ENCODE peak calls at places on chromosomes 5 and 9, in five cellular contexts. Y is PC-3, N is HCT116, F is GM23338, H is MM.1S. U is an unnamed sample. For H3K9me2, the result is how much of the 10 kb centered on the place peaks cover.

GRCh38 chr9:133619791-133620190 is 10.6 kb upstream of the FAM163B start:
- DNase-seq in Y (no peak), N (no peak), F (no peak), H (peak), U (peak)

GRCh38 chr5:3596261-3596825 is 711 bp downstream of the IRX1 start:
- DNase-seq in Y (no peak), N (no peak), F (peak), H (no peak), U (no peak)

GRCh38 chr5:115549154-115549553 is 4.6 kb upstream of the FEM1C start:
- DNase-seq in Y (peak), N (peak), F (peak), H (no peak), U (peak)

GRCh38 chr9:84153885-84154284 is 173.3 kb downstream of the RMI1 start:
- DNase-seq in Y (peak), N (no peak), F (no peak), H (no peak), U (no peak)

GRCh38 chr9:93824386-93825294 is 130.5 kb downstream of the BARX1 start:
- DNase-seq in Y (no peak), N (no peak), F (no peak), H (no peak), U (no peak)

GRCh38 chr9:129570450-129571297 is 50.2 kb downstream of the C9orf50 start:
- DNase-seq in Y (peak), N (peak), F (no peak), H (no peak), U (no peak)

GRCh38 chr5:90558344-90559192 is at the start of gene ADGRV1:
- DNase-seq in Y (peak), N (peak), F (peak), H (peak), U (no peak)

GRCh38 chr9:36966371-36967097 is 67.5 kb downstream of the PAX5 start:
- DNase-seq in Y (no peak), N (no peak), F (no peak), H (no peak), U (no peak)

GRCh38 chr9:89896806-89897340 is 292.1 kb downstream of the GADD45G start:
- DNase-seq in Y (no peak), N (no peak), F (no peak), H (no peak), U (no peak)

GRCh38 chr5:54309751-54310432 is 481 bp downstream of the ARL15 start:
- DNase-seq in Y (peak), N (no peak), F (peak), H (peak), U (peak)

GRCh38 chr5:135944967-135945560 is 9.7 kb downstream of the LECT2 start:
- DNase-seq in Y (peak), N (peak), F (peak), H (peak), U (peak)

GRCh38 chr5:147809830-147810666 is 21.4 kb downstream of the SPINK1 start:
- DNase-seq in Y (peak), N (no peak), F (no peak), H (peak), U (no peak)

GRCh38 chr5:88675758-88676636 is 207.0 kb downstream of the MEF2C start:
- DNase-seq in Y (no peak), N (peak), F (peak), H (peak), U (peak)

DNA sequence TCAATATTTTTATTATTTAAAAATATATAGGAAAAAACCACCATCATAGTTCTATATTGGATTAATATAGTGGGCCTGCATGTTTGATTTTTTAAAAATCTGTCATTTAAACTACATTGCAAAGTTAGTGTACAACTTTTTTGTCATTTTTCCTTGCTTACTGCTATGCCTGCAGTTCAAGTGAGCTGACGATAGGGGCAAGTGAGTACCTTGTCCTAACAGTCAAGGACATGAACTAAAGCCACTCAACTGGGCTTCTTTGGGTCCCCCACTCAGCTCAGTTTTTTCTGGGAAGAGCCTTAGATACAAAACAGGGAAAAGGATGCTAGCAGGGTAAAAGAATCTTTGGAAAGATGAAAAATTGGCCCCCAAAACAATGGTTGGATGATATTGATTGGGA is 269.9 kb downstream of the MAN2A1 start:
- DNase-seq in Y (no peak), N (no peak), F (peak), H (no peak), U (peak)
- H3K4me2 ChIP-seq in Y (no peak), N (no peak), F (no peak), H (no peak), U (no peak)

GRCh38 chr5:75336625-75337336 is at the start of gene HMGCR:
- DNase-seq in Y (peak), N (peak), F (peak), H (peak), U (peak)

GRCh38 chr5:75335486-75335885 is 1.5 kb upstream of the HMGCR start:
- DNase-seq in Y (no peak), N (no peak), F (no peak), H (no peak), U (no peak)

GRCh38 chr5:75335952-75336624 is 932 bp upstream of the HMGCR start:
- DNase-seq in Y (peak), N (peak), F (peak), H (peak), U (peak)

GRCh38 chr5:75330404-75330803 is 6.6 kb upstream of the HMGCR start:
- DNase-seq in Y (no peak), N (no peak), F (no peak), H (no peak), U (no peak)

DNA sequence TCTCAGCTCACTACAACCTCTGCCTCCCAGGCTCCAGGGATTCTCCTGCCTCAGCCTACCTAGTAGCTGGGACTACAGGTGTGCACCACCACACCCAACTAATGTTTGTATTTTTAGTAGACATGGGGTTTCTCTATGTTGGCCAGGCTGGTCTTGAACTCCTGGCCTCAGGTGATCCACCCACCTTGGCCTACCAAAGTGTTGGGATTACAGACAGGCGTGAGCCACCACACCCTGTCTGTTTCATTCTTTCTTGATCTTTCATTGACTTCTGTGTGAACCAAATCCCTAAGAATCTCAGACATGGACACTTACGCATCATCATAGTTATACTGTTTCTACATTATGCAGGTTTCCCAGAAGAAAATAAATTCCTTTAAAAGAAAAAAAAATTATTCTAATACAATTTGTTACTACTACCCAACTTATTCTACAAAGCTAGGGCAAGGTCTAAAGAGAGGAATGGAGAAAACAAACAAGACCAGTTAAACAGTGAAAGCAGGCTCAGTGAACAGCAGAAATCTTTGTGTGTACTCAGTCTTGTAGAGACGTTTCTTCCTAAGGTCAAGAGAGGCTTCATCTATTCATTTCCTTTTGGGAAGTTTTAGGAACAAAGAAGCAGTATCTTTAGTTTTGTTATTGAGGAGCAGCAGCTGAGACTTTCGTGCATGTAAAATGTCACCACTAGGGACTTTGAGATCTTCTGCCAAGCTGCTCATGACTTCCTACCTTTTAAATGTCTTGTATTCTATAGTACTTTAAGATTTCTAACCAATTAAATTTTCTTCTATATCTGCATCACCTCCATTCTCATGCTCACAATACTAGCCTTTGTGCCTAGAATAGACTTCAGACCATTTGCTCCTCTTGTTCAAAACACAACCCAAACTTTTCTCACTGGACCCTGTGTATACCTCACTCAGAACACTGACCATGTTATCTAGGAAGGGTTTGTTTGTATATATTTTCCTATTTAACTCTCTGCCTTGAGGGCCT is 5.6 kb upstream of the HMGCR start:
- DNase-seq in Y (no peak), N (no peak), F (peak), H (no peak), U (peak)
- TF ChIP-seq CTCF in Y (no peak), N (no peak), F (peak), H (peak), U (peak)

DNA sequence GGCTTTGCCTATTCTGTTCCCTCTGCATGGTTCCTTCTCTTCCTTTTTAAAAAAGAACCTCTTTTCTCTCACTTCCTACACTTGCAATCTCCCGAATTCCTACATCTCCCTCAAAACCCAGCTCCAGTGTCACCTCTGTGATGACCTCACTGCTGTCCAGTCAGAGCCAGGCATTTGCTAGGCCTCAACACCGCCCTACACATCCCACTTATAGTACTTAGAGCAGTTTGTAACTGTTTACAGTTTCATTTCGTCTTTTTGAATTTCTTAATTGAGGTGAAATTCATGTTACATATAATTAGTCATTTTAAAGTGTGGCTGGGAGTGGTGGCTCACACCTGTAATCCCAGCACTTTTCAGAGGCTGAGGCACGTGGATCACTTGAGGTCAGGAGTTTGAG is 30.8 kb downstream of the CD14 start:
- DNase-seq in Y (no peak), N (no peak), F (no peak), H (no peak), U (no peak)
- H3K9me2 ChIP-seq in Y (under half), N (under half), F (under half), H (under half), U (under half)

GRCh38 chr9:95229230-95229933 is 88.1 kb downstream of the FANCC start:
- DNase-seq in Y (no peak), N (no peak), F (no peak), H (no peak), U (no peak)
- H3K4me2 ChIP-seq in Y (no peak), N (no peak), F (no peak), H (no peak), U (no peak)

GRCh38 chr5:13276143-13276542 is 668.3 kb downstream of the DNAH5 start:
- DNase-seq in Y (peak), N (no peak), F (no peak), H (no peak), U (no peak)

GRCh38 chr5:13278148-13278547 is 666.3 kb downstream of the DNAH5 start:
- DNase-seq in Y (peak), N (no peak), F (peak), H (peak), U (peak)
- TF ChIP-seq CTCF in Y (peak), N (no peak), F (peak), H (peak), U (peak)

U was measured in OCI-LY7.